ENCODE peak calls at places on chromosome 2, in five cellular contexts. One of them, this sample, is unnamed.
A peak's percentile ranks its signal among the peaks of the same experiment; 100 is the strongest.

GRCh38 chr2:47039502-47039870 is 115.6 kb downstream of the STPG4 start:
- DNase-seq in lung microvascular endothelial cell: no peak
- DNase-seq in sciatic nerve: no peak
- DNase-seq in dorsolateral prefrontal cortex: no peak
- DNase-seq in ELR: no peak
- DNase-seq in this sample: no peak

GRCh38 chr2:232900811-232901701 is 31.0 kb downstream of the SNORC start:
- DNase-seq in lung microvascular endothelial cell: no peak
- DNase-seq in sciatic nerve: no peak
- DNase-seq in dorsolateral prefrontal cortex: peak; percentile 22
- DNase-seq in ELR: no peak
- DNase-seq in this sample: no peak

GRCh38 chr2:189142893-189143759 is 36.4 kb downstream of the COL5A2 start:
- DNase-seq in lung microvascular endothelial cell: peak; percentile 42
- DNase-seq in sciatic nerve: no peak
- DNase-seq in dorsolateral prefrontal cortex: no peak
- DNase-seq in ELR: peak; percentile 80
- DNase-seq in this sample: no peak

GRCh38 chr2:197786010-197786877 is 1.1 kb upstream of the BOLL start:
- DNase-seq in lung microvascular endothelial cell: no peak
- DNase-seq in sciatic nerve: no peak
- DNase-seq in dorsolateral prefrontal cortex: no peak
- DNase-seq in ELR: no peak
- DNase-seq in this sample: no peak

GRCh38 chr2:34365937-34366336 is 766.8 kb upstream of the FAM98A start:
- DNase-seq in lung microvascular endothelial cell: no peak
- DNase-seq in sciatic nerve: no peak
- DNase-seq in dorsolateral prefrontal cortex: no peak
- DNase-seq in ELR: no peak
- DNase-seq in this sample: no peak

GRCh38 chr2:101803945-101804696 is 106.6 kb downstream of the MAP4K4 start:
- DNase-seq in lung microvascular endothelial cell: no peak
- DNase-seq in sciatic nerve: no peak
- DNase-seq in dorsolateral prefrontal cortex: no peak
- DNase-seq in ELR: no peak
- DNase-seq in this sample: peak; percentile 34

GRCh38 chr2:176187306-176188217 is 906 bp upstream of the HOXD1 start:
- DNase-seq in lung microvascular endothelial cell: no peak
- DNase-seq in sciatic nerve: no peak
- DNase-seq in dorsolateral prefrontal cortex: no peak
- DNase-seq in ELR: no peak
- DNase-seq in this sample: peak; percentile 35

GRCh38 chr2:124286089-124286783 is 261.1 kb downstream of the CNTNAP5 start:
- DNase-seq in lung microvascular endothelial cell: no peak
- DNase-seq in sciatic nerve: no peak
- DNase-seq in dorsolateral prefrontal cortex: no peak
- DNase-seq in ELR: no peak
- DNase-seq in this sample: no peak

GRCh38 chr2:128469875-128470274 is 151.2 kb upstream of the HS6ST1 start:
- DNase-seq in lung microvascular endothelial cell: no peak
- DNase-seq in sciatic nerve: no peak
- DNase-seq in dorsolateral prefrontal cortex: no peak
- DNase-seq in ELR: no peak
- DNase-seq in this sample: no peak

GRCh38 chr2:33617989-33618388 is 18.9 kb upstream of the FAM98A start:
- DNase-seq in lung microvascular endothelial cell: no peak
- DNase-seq in sciatic nerve: no peak
- DNase-seq in dorsolateral prefrontal cortex: no peak
- DNase-seq in ELR: no peak
- DNase-seq in this sample: no peak

GRCh38 chr2:200077838-200078237 is 122.5 kb downstream of the MAIP1 start:
- DNase-seq in lung microvascular endothelial cell: no peak
- DNase-seq in sciatic nerve: no peak
- DNase-seq in dorsolateral prefrontal cortex: no peak
- DNase-seq in ELR: peak; percentile 78
- DNase-seq in this sample: no peak

GRCh38 chr2:127622561-127623387 is 23.2 kb upstream of the GPR17 start:
- DNase-seq in lung microvascular endothelial cell: no peak
- DNase-seq in sciatic nerve: peak; percentile 25
- DNase-seq in dorsolateral prefrontal cortex: no peak
- DNase-seq in ELR: no peak
- DNase-seq in this sample: no peak

GRCh38 chr2:129014432-129014831 is 695.8 kb upstream of the HS6ST1 start:
- DNase-seq in lung microvascular endothelial cell: no peak
- DNase-seq in sciatic nerve: no peak
- DNase-seq in dorsolateral prefrontal cortex: no peak
- DNase-seq in ELR: no peak
- DNase-seq in this sample: no peak

GRCh38 chr2:218400167-218400929 is 680 bp downstream of the CTDSP1 start:
- DNase-seq in lung microvascular endothelial cell: peak; percentile 19
- DNase-seq in sciatic nerve: peak; percentile 81
- DNase-seq in dorsolateral prefrontal cortex: no peak
- DNase-seq in ELR: peak; percentile 50
- DNase-seq in this sample: no peak

GRCh38 chr2:168584934-168585333 is 128.9 kb downstream of the CERS6 start:
- DNase-seq in lung microvascular endothelial cell: no peak
- DNase-seq in sciatic nerve: no peak
- DNase-seq in dorsolateral prefrontal cortex: no peak
- DNase-seq in ELR: no peak
- DNase-seq in this sample: no peak

GRCh38 chr2:121099329-121100318 is 185.4 kb downstream of the TFCP2L1 start:
- DNase-seq in lung microvascular endothelial cell: no peak
- DNase-seq in sciatic nerve: no peak
- DNase-seq in dorsolateral prefrontal cortex: no peak
- DNase-seq in ELR: peak; percentile 43
- DNase-seq in this sample: no peak

This sample was measured in substantia nigra.